ENCODE peak calls at places on chromosomes 3 and 15, in ten cellular contexts. Y, P, O, R, C, L, E, A, U and Q are unnamed samples.

GRCh38 chr3:105606052-105606451 is 239.3 kb downstream of the ALCAM start:
- DNase-seq in A (no peak), R (no peak), C (no peak), O (no peak), P (no peak), E (no peak), L (no peak), Y (no peak), U (no peak), Q (no peak)

GRCh38 chr3:15964605-15965061 is 166.9 kb upstream of the ANKRD28 start:
- DNase-seq in C (no peak), O (no peak), U (no peak), P (no peak), A (no peak), E (no peak), R (no peak), L (no peak), Y (no peak), Q (no peak)

GRCh38 chr15:49860101-49860500 is 239.3 kb downstream of the DTWD1 start:
- DNase-seq in L (no peak), U (no peak), Y (no peak), E (no peak), O (no peak), A (no peak), R (no peak), C (no peak), P (no peak), Q (no peak)

GRCh38 chr3:184968115-184968514 is 156.1 kb downstream of the VPS8 start:
- DNase-seq in E (no peak), O (no peak), U (no peak), R (no peak), L (no peak), Y (no peak), C (no peak), A (no peak), P (no peak), Q (no peak)

GRCh38 chr3:169623971-169624370 is 39.5 kb downstream of the MECOM start:
- DNase-seq in P (no peak), L (no peak), C (no peak), Y (no peak), A (no peak), U (no peak), E (no peak), R (no peak), O (peak), Q (no peak)

GRCh38 chr15:61794276-61794675 is 266.0 kb downstream of the VPS13C start:
- DNase-seq in Y (no peak), P (no peak), U (no peak), O (no peak), C (no peak), R (no peak), L (no peak), A (no peak), E (no peak), Q (no peak)

GRCh38 chr15:37933685-37934084 is 755 bp upstream of the TMCO5A start:
- DNase-seq in R (no peak), E (no peak), A (no peak), Y (peak), O (no peak), P (no peak), U (no peak), C (no peak), L (no peak), Q (no peak)

GRCh38 chr15:101501703-101502373 is 12.3 kb upstream of the PCSK6 start:
- DNase-seq in A (peak), L (peak), P (peak), C (peak), R (no peak), E (no peak), U (peak), O (no peak), Y (peak), Q (peak)

GRCh38 chr3:50322386-50323091 is at the start of gene HYAL2:
- DNase-seq in Y (no peak), O (peak), R (peak), C (no peak), E (no peak), U (no peak), A (no peak), P (no peak), L (peak), Q (no peak)

GRCh38 chr3:14823910-14824629 is 5.3 kb downstream of the FGD5 start:
- DNase-seq in A (no peak), L (no peak), O (no peak), P (no peak), E (no peak), U (no peak), R (no peak), C (no peak), Y (no peak), Q (no peak)

GRCh38 chr3:171569571-171570132 is 109.4 kb upstream of the TNIK start:
- DNase-seq in O (no peak), L (no peak), R (no peak), U (no peak), E (no peak), C (peak), A (no peak), Y (no peak), P (no peak), Q (no peak)

GRCh38 chr3:31420311-31420710 is 112.4 kb upstream of the STT3B start:
- DNase-seq in U (no peak), P (no peak), C (no peak), R (no peak), E (no peak), A (no peak), L (no peak), Y (no peak), O (no peak), Q (no peak)

GRCh38 chr3:46950661-46951241 is 25.8 kb downstream of the CCDC12 start:
- DNase-seq in P (no peak), C (no peak), U (no peak), O (no peak), E (no peak), Y (no peak), A (no peak), L (no peak), R (no peak), Q (no peak)

GRCh38 chr3:170815930-170816329 is 54.1 kb downstream of the RPL22L1 start:
- DNase-seq in U (no peak), A (no peak), R (no peak), P (no peak), O (no peak), Y (no peak), C (no peak), L (no peak), E (no peak), Q (no peak)

GRCh38 chr15:38128389-38128788 is 124.2 kb upstream of the SPRED1 start:
- DNase-seq in L (no peak), O (no peak), R (no peak), P (no peak), Y (peak), U (no peak), C (no peak), A (no peak), E (no peak), Q (no peak)

GRCh38 chr3:154244644-154245043 is 79.6 kb downstream of the DHX36 start:
- DNase-seq in C (no peak), R (no peak), U (no peak), Y (no peak), E (no peak), P (no peak), A (no peak), O (no peak), L (no peak), Q (no peak)

GRCh38 chr3:190432216-190432615 is 17.5 kb downstream of the TMEM207 start:
- DNase-seq in U (no peak), C (no peak), L (no peak), R (no peak), Y (no peak), A (peak), E (no peak), P (no peak), O (no peak), Q (no peak)

GRCh38 chr15:32872606-32873291 is 154.9 kb downstream of the GREM1 start:
- DNase-seq in C (no peak), O (peak), L (no peak), A (no peak), R (no peak), P (no peak), Y (peak), U (no peak), E (no peak), Q (no peak)

GRCh38 chr3:114121996-114122709 is 56.7 kb downstream of the DRD3 start:
- DNase-seq in C (no peak), R (no peak), E (no peak), O (no peak), A (no peak), L (peak), U (no peak), Y (no peak), P (no peak), Q (no peak)

GRCh38 chr3:178498866-178499265 is 37.4 kb upstream of the KCNMB2 start:
- DNase-seq in R (no peak), A (no peak), P (no peak), Y (no peak), E (no peak), L (no peak), U (no peak), C (no peak), O (no peak), Q (no peak)

GRCh38 chr3:49807427-49808114 is 4.5 kb downstream of the INKA1 start:
- DNase-seq in O (no peak), E (no peak), C (no peak), A (no peak), P (no peak), U (peak), R (no peak), Y (peak), L (peak), Q (no peak)

GRCh38 chr3:112175037-112175436 is 42.0 kb upstream of the GCSAM start:
- DNase-seq in A (no peak), L (no peak), E (no peak), Y (no peak), P (no peak), C (no peak), O (no peak), R (no peak), U (no peak), Q (no peak)

GRCh38 chr3:72696815-72697214 is 151.4 kb downstream of the SHQ1 start:
- DNase-seq in L (no peak), C (no peak), E (no peak), A (no peak), R (no peak), P (no peak), Y (no peak), O (no peak), U (no peak), Q (no peak)

GRCh38 chr3:66816110-66816761 is 181.9 kb upstream of the KBTBD8 start:
- DNase-seq in Y (peak), O (no peak), E (no peak), A (peak), P (no peak), R (no peak), L (no peak), U (no peak), C (peak), Q (no peak)

GRCh38 chr3:7977245-7978103 is 524.1 kb upstream of the LMCD1 start:
- DNase-seq in A (no peak), C (peak), P (no peak), U (no peak), O (no peak), Y (peak), L (no peak), E (no peak), R (no peak), Q (no peak)

GRCh38 chr3:126053949-126054569 is 29.9 kb downstream of the SLC41A3 start:
- DNase-seq in O (no peak), A (no peak), R (no peak), L (no peak), P (no peak), E (no peak), C (no peak), U (no peak), Y (no peak), Q (no peak)

GRCh38 chr3:52527039-52527731 is 6.5 kb downstream of the NT5DC2 start:
- DNase-seq in A (no peak), L (no peak), C (no peak), E (no peak), Y (no peak), P (no peak), O (peak), U (peak), R (peak), Q (peak)

GRCh38 chr3:108503722-108504121 is 6.7 kb downstream of the MYH15 start:
- DNase-seq in E (no peak), P (no peak), R (no peak), L (no peak), Y (no peak), C (no peak), O (no peak), A (no peak), U (no peak), Q (no peak)

GRCh38 chr3:108509873-108510272 is 523 bp downstream of the MYH15 start:
- DNase-seq in U (no peak), R (no peak), P (no peak), A (no peak), C (no peak), E (no peak), O (no peak), L (no peak), Y (no peak), Q (no peak)

GRCh38 chr3:108507887-108508286 is 2.5 kb downstream of the MYH15 start:
- DNase-seq in A (no peak), P (no peak), R (no peak), Y (no peak), O (no peak), E (no peak), C (no peak), U (no peak), L (no peak), Q (no peak)

GRCh38 chr3:108509263-108509662 is 1.1 kb downstream of the MYH15 start:
- DNase-seq in P (no peak), A (no peak), E (no peak), R (no peak), Y (no peak), O (no peak), C (no peak), L (no peak), U (no peak), Q (no peak)

GRCh38 chr3:108505811-108506210 is 4.6 kb downstream of the MYH15 start:
- DNase-seq in P (no peak), Y (no peak), L (no peak), A (no peak), O (no peak), C (no peak), E (no peak), U (no peak), R (no peak), Q (no peak)
- TF ChIP-seq CTCF in P (no peak), Y (no peak), L (no peak), A (no peak), O (no peak), C (no peak), E (peak), U (no peak), R (no peak), Q (no peak)

GRCh38 chr3:155465664-155466063 is 172.2 kb upstream of the STRIT1 start:
- DNase-seq in Y (no peak), R (no peak), E (no peak), O (no peak), A (no peak), P (no peak), C (no peak), U (no peak), L (no peak), Q (no peak)
- TF ChIP-seq CTCF in Y (no peak), R (no peak), E (no peak), O (no peak), A (no peak), P (no peak), C (no peak), U (no peak), L (no peak), Q (no peak)

DNA sequence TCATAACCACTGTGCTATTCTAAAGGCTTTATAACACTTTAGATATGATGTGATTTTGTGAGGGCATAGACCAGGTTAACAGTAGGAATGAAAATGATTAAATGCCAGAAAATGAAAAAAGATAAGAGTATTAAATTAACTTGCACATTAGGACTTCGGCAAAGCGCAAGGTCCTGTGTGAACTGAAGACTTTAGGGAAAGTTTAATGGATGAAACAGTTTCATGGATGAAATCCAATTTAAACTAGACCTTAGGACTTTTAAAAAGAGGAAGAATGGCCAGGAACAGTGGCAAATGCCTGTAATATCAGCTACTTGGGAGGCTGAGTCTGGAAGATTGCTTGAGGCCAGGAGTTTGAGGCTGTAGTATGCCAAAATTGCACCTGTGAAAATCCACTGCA is 8.7 kb downstream of the SLMAP start:
- DNase-seq in O (no peak), C (no peak), R (no peak), E (no peak), Y (no peak), A (no peak), L (no peak), P (no peak), U (no peak), Q (no peak)
- TF ChIP-seq CTCF in O (no peak), C (no peak), R (no peak), E (no peak), Y (no peak), A (no peak), L (no peak), P (no peak), U (no peak), Q (no peak)

DNA sequence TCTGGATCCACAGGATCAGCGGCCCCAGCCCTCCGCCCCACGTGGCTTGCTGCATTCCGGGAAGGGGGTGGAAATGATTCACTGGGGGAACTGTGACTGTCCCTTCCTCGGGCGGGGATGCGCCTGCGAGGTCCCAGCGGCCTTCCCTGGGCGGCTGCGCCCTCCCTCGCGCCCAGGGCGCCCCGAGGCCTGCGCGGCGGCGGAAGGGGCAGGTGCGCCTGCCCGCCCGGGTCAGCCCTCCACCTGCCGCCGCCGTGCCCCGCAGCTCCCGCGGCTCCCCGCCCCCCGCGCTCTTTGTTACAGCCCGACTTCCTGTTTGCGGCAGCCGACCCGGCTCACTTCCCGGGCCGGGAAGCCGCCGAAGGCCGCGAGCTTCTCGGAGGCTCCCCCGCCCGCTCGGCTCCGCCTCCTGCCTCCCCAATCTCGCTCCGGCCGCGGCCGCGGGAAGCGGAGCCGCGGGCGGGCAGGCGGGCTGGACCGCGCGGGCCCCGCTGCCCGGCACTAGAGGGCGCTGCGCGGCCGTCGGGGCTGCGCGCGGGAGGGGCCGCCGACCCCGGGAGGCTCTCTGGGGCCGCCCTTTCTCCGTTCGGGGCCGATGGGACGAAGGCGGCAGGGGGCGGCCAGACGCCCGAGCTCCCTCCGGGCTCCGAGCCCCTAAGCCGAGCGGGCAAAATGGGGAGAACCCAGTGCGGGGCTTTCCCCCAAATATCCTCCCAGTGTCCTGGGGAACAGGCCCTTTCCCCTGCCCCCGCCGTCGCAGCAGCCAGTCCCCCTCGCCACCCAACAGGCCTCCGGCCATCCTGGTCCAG is 11.5 kb upstream of the CHAC1 start:
- DNase-seq in A (peak), Y (peak), R (peak), P (peak), E (no peak), U (peak), C (peak), O (peak), L (peak), Q (peak)
- TF ChIP-seq CTCF in A (peak), Y (peak), R (peak), P (no peak), E (peak), U (no peak), C (peak), O (peak), L (peak), Q (peak)

DNA sequence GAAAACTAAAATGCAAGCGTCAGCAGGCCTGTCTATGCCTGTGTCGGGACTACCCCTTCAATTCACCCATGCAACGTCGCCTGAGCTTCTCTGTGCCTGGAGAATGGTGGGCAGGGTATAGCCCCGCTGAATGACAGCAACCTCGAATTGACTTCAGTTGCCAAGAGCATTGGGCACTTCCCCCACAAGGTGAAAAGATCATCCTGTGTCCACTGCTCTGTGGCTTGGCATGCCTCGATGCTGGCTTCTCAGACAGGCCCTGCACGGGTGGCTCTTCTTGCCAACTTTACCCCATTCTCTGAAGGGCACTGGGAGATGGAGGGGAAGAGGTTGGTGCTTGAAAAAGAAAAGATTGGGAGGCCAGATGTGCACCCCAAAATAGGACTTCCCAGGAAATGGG is 3.3 kb downstream of the SLC6A1 start:
- DNase-seq in A (no peak), Y (no peak), O (no peak), E (no peak), U (no peak), C (no peak), P (no peak), L (no peak), R (no peak), Q (no peak)
- TF ChIP-seq CTCF in A (no peak), Y (no peak), O (no peak), E (no peak), U (no peak), C (no peak), P (no peak), L (no peak), R (no peak), Q (no peak)

GRCh38 chr15:77140220-77140619 is 69.3 kb upstream of the TSPAN3 start:
- DNase-seq in C (no peak), P (no peak), A (no peak), R (no peak), O (no peak), L (no peak), U (no peak), Y (no peak), E (no peak), Q (no peak)

GRCh38 chr15:77130315-77130930 is 59.5 kb upstream of the TSPAN3 start:
- DNase-seq in U (no peak), A (no peak), Y (no peak), C (no peak), L (no peak), R (no peak), O (no peak), P (no peak), E (no peak), Q (no peak)

GRCh38 chr15:77138167-77138522 is 67.2 kb upstream of the TSPAN3 start:
- DNase-seq in O (no peak), A (no peak), E (no peak), L (no peak), R (no peak), C (no peak), P (no peak), Y (no peak), U (no peak), Q (no peak)

GRCh38 chr15:77139312-77139711 is 68.4 kb upstream of the TSPAN3 start:
- DNase-seq in Y (no peak), E (no peak), C (no peak), R (no peak), O (no peak), P (no peak), U (no peak), L (no peak), A (no peak), Q (no peak)

DNA sequence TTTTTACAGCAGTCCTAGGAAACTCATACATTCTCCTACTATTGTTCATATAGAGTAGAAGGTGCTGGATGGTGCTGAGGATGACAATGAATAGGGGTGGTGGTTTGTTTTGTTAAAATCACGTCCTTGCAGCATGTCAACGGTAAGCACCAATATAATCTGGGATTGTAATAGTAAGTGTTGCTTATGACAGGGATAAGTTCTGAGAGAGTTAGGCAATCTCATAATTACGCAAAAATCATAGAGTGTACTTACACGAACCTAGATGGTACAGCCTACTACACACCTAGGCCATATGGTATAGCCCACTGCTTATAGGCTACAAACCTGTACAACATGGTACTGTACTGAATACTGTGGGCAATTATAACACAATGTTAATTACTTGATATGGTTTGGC is 64.3 kb upstream of the TSPAN3 start:
- DNase-seq in P (no peak), E (no peak), A (no peak), L (no peak), C (no peak), Y (no peak), O (no peak), U (no peak), R (no peak), Q (no peak)
- TF ChIP-seq CTCF in P (no peak), E (no peak), A (no peak), L (no peak), C (no peak), Y (no peak), O (no peak), U (no peak), R (no peak), Q (no peak)